ENCODE peak calls at places on chromosome 22, in nine cellular contexts. V is stimulated activated CD4-positive, alpha-beta T cell treated with anti-CD3 and anti-CD28 coated beads, Interleukin-1b, Interleukin-23, amount 100 ng/mL, for 4 hours; G is NCI-H774; F is H9; B is activated T-cell treated with anti-CD3 and anti-CD28 coated beads for 1 hour; N is ELR; Y is suprapubic skin; S is fibroblast of lung; U is NCI-H2081. O is an unnamed sample.

GRCh38 chr22:38051261-38051660 is 5.9 kb upstream of the PICK1 start:
- DNase-seq in V (no peak), G (no peak), F (no peak), B (no peak), N (no peak), Y (no peak), S (no peak), U (no peak), O (no peak)

GRCh38 chr22:46878549-46878948 is 116.1 kb downstream of the TBC1D22A start:
- DNase-seq in V (no peak), G (no peak), F (no peak), B (no peak), N (no peak), Y (no peak), S (no peak), U (no peak), O (no peak)

GRCh38 chr22:49266561-49267519 is 560.8 kb downstream of the BRD1 start:
- DNase-seq in V (no peak), G (no peak), F (peak), B (no peak), N (no peak), Y (peak), S (no peak), U (no peak), O (peak)

GRCh38 chr22:17117400-17117799 is 3.8 kb downstream of the TMEM121B start:
- DNase-seq in V (no peak), G (no peak), F (no peak), B (no peak), N (no peak), Y (no peak), S (no peak), U (no peak), O (no peak)

GRCh38 chr22:39995346-39996252 is 845 bp downstream of the FAM83F start:
- DNase-seq in V (no peak), G (no peak), F (peak), B (no peak), N (no peak), Y (no peak), S (no peak), U (peak), O (no peak)

GRCh38 chr22:25062378-25063095 is 110.0 kb downstream of the KIAA1671 start:
- DNase-seq in V (peak), G (no peak), F (no peak), B (peak), N (no peak), Y (no peak), S (no peak), U (no peak), O (no peak)

GRCh38 chr22:48937032-48937639 is 890.5 kb downstream of the BRD1 start:
- DNase-seq in V (no peak), G (no peak), F (no peak), B (no peak), N (no peak), Y (no peak), S (no peak), U (no peak), O (no peak)

GRCh38 chr22:47345025-47345424 is 582.6 kb downstream of the TBC1D22A start:
- DNase-seq in V (no peak), G (no peak), F (no peak), B (no peak), N (no peak), Y (no peak), S (no peak), U (no peak), O (no peak)

GRCh38 chr22:49046546-49047305 is 780.9 kb downstream of the BRD1 start:
- DNase-seq in V (no peak), G (peak), F (peak), B (no peak), N (no peak), Y (peak), S (no peak), U (peak), O (peak)